ENCODE peak calls at places on chromosomes 2 and 18, in eight cellular contexts. R is stimulated activated naive B cell treated with anti-CD40 and anti-IgM and Interleukin-4, amounts not matched to agents 10 μg/mL and 1 μg/mL and 100 μg/mL, for 72 hours; D is smooth muscle cell of the brain vasculature; H is AG20443; U is ecto neural progenitor cell; A is H54; K is stimulated activated naive CD8-positive, alpha-beta T cell treated with anti-CD3 and anti-CD28 coated beads, Interleukin-15, Interleukin-2, amounts not matched to agents 100 U/mL and 50 U/mL, for 24 hours; T is effector CD4-positive, alpha-beta T cell. S is an unnamed sample.

GRCh38 chr2:16134436-16135165 is 194.3 kb downstream of the MYCN start:
- DNase-seq in A (no peak), T (no peak), D (no peak), U (peak; percentile 26), H (no peak), K (no peak), R (no peak), S (peak; percentile 52)

GRCh38 chr2:230920167-230920566 is 4.9 kb downstream of the GPR55 start:
- DNase-seq in A (no peak), T (no peak), H (no peak), R (no peak), U (no peak), D (no peak), K (no peak), S (no peak)

GRCh38 chr18:23969664-23970063 is 44.9 kb upstream of the TTC39C start:
- DNase-seq in T (no peak), D (no peak), K (no peak), U (no peak), H (no peak), A (no peak), R (no peak), S (no peak)

GRCh38 chr2:73091164-73091563 is 19.7 kb upstream of the SFXN5 start:
- DNase-seq in A (no peak), R (no peak), U (no peak), K (no peak), D (no peak), H (peak; percentile 46), T (no peak), S (no peak)

GRCh38 chr2:134900151-134900550 is 18.5 kb upstream of the CCNT2 start:
- DNase-seq in H (peak; percentile 11), U (no peak), D (no peak), A (no peak), K (no peak), T (no peak), R (no peak), S (no peak)

GRCh38 chr2:130864830-130865229 is 28.1 kb downstream of the ARHGEF4 start:
- DNase-seq in H (no peak), D (no peak), U (no peak), R (no peak), T (no peak), K (no peak), A (peak; percentile 46), S (no peak)

GRCh38 chr2:162092656-162093556 is 18.9 kb upstream of the DPP4 start:
- DNase-seq in R (no peak), H (peak; percentile 84), D (no peak), U (no peak), A (no peak), T (no peak), K (no peak), S (no peak)

GRCh38 chr2:112465373-112465772 is 16.6 kb upstream of the TTL start:
- DNase-seq in T (no peak), H (peak; percentile 66), R (no peak), U (no peak), D (no peak), A (no peak), K (no peak), S (no peak)

GRCh38 chr18:76475450-76476203 is 19.4 kb downstream of the ZNF516 start:
- DNase-seq in D (no peak), U (peak; percentile 23), T (no peak), K (no peak), A (no peak), H (no peak), R (no peak), S (no peak)

GRCh38 chr18:67525328-67526110 is 9.0 kb upstream of the DSEL start:
- DNase-seq in K (no peak), T (no peak), H (peak; percentile 82), U (no peak), D (peak; percentile 91), A (peak; percentile 30), R (no peak), S (no peak)

GRCh38 chr2:196591004-196591403 is 48.5 kb upstream of the CCDC150 start:
- DNase-seq in K (no peak), D (no peak), H (no peak), T (no peak), R (no peak), A (no peak), U (no peak), S (no peak)

GRCh38 chr2:174977364-174977763 is 27.8 kb downstream of the CHN1 start:
- DNase-seq in D (no peak), A (no peak), K (no peak), R (no peak), U (no peak), H (no peak), T (no peak), S (no peak)

GRCh38 chr2:62265116-62265515 is 69.2 kb downstream of the B3GNT2 start:
- DNase-seq in U (no peak), D (no peak), A (no peak), T (no peak), R (no peak), K (no peak), H (no peak), S (no peak)

GRCh38 chr2:237691200-237691907 is 64.0 kb downstream of the LRRFIP1 start:
- DNase-seq in R (no peak), D (no peak), U (peak; percentile 76), H (no peak), K (peak; percentile 48), T (peak; percentile 36), A (no peak), S (no peak)

GRCh38 chr2:59561281-59561680 is 992.2 kb downstream of the BCL11A start:
- DNase-seq in A (no peak), R (no peak), H (no peak), T (no peak), D (no peak), U (no peak), K (no peak), S (no peak)

GRCh38 chr18:33282709-33283333 is 157.7 kb downstream of the CCDC178 start:
- DNase-seq in D (no peak), A (no peak), R (no peak), K (no peak), U (no peak), T (no peak), H (peak; percentile 4), S (no peak)

GRCh38 chr2:217816396-217816869 is 186.4 kb downstream of the TNS1 start:
- DNase-seq in U (no peak), T (no peak), R (no peak), D (no peak), A (no peak), H (no peak), K (no peak), S (no peak)

GRCh38 chr18:79938196-79938595 is 13.3 kb downstream of the SLC66A2 start:
- DNase-seq in T (no peak), H (no peak), K (no peak), U (no peak), R (no peak), D (no peak), A (no peak), S (no peak)

S was measured in vagina.